ENCODE peak calls at places on chromosomes 7 and 10, in six cellular contexts. One of them, this sample, is unnamed.

GRCh38 chr7:129089521-129090212 is 34.8 kb upstream of the TNPO3 start:
- DNase-seq in hepatocyte: no peak
- DNase-seq in BJ: no peak
- DNase-seq in iPS DF 6.9: no peak
- DNase-seq in stimulated activated CD8-positive, alpha-beta memory T cell treated with anti-CD3 and anti-CD28 coated beads, Interleukin-15, amount 100 ng/mL, for 4 hours: no peak
- DNase-seq in left colon: no peak
- DNase-seq in this sample: no peak

GRCh38 chr7:6607651-6608051 is 7.8 kb upstream of the ZNF853 start:
- DNase-seq in left colon: no peak
- DNase-seq in stimulated activated CD8-positive, alpha-beta memory T cell treated with anti-CD3 and anti-CD28 coated beads, Interleukin-15, amount 100 ng/mL, for 4 hours: no peak
- DNase-seq in iPS DF 6.9: no peak
- DNase-seq in hepatocyte: no peak
- DNase-seq in BJ: no peak
- DNase-seq in this sample: no peak

GRCh38 chr10:118373786-118374185 is 31.7 kb upstream of the FAM204A start:
- DNase-seq in left colon: no peak
- DNase-seq in hepatocyte: no peak
- DNase-seq in BJ: peak; percentile 90
- DNase-seq in iPS DF 6.9: no peak
- DNase-seq in stimulated activated CD8-positive, alpha-beta memory T cell treated with anti-CD3 and anti-CD28 coated beads, Interleukin-15, amount 100 ng/mL, for 4 hours: no peak
- DNase-seq in this sample: no peak

GRCh38 chr10:77881222-77881621 is 45.3 kb downstream of the DLG5 start:
- DNase-seq in left colon: no peak
- DNase-seq in hepatocyte: no peak
- DNase-seq in stimulated activated CD8-positive, alpha-beta memory T cell treated with anti-CD3 and anti-CD28 coated beads, Interleukin-15, amount 100 ng/mL, for 4 hours: no peak
- DNase-seq in BJ: no peak
- DNase-seq in iPS DF 6.9: no peak
- DNase-seq in this sample: no peak

GRCh38 chr10:44180321-44181154 is 204.4 kb downstream of the CXCL12 start:
- DNase-seq in iPS DF 6.9: no peak
- DNase-seq in BJ: peak; percentile 97
- DNase-seq in stimulated activated CD8-positive, alpha-beta memory T cell treated with anti-CD3 and anti-CD28 coated beads, Interleukin-15, amount 100 ng/mL, for 4 hours: no peak
- DNase-seq in hepatocyte: peak; percentile 41
- DNase-seq in left colon: no peak
- DNase-seq in this sample: no peak

GRCh38 chr7:18831943-18832342 is 285.5 kb downstream of the TWIST1 start:
- DNase-seq in stimulated activated CD8-positive, alpha-beta memory T cell treated with anti-CD3 and anti-CD28 coated beads, Interleukin-15, amount 100 ng/mL, for 4 hours: no peak
- DNase-seq in BJ: no peak
- DNase-seq in left colon: no peak
- DNase-seq in hepatocyte: no peak
- DNase-seq in iPS DF 6.9: no peak
- DNase-seq in this sample: no peak

GRCh38 chr10:133116455-133116854 is 28.7 kb downstream of the ADGRA1 start:
- DNase-seq in hepatocyte: no peak
- DNase-seq in stimulated activated CD8-positive, alpha-beta memory T cell treated with anti-CD3 and anti-CD28 coated beads, Interleukin-15, amount 100 ng/mL, for 4 hours: no peak
- DNase-seq in left colon: no peak
- DNase-seq in iPS DF 6.9: no peak
- DNase-seq in BJ: no peak
- DNase-seq in this sample: no peak

GRCh38 chr7:2644514-2645273 is 12.9 kb downstream of the TTYH3 start:
- DNase-seq in iPS DF 6.9: no peak
- DNase-seq in left colon: peak; percentile 41
- DNase-seq in stimulated activated CD8-positive, alpha-beta memory T cell treated with anti-CD3 and anti-CD28 coated beads, Interleukin-15, amount 100 ng/mL, for 4 hours: no peak
- DNase-seq in BJ: no peak
- DNase-seq in hepatocyte: no peak
- DNase-seq in this sample: no peak

GRCh38 chr7:7931626-7932025 is 37.0 kb upstream of the GLCCI1 start:
- DNase-seq in iPS DF 6.9: no peak
- DNase-seq in stimulated activated CD8-positive, alpha-beta memory T cell treated with anti-CD3 and anti-CD28 coated beads, Interleukin-15, amount 100 ng/mL, for 4 hours: no peak
- DNase-seq in hepatocyte: no peak
- DNase-seq in left colon: no peak
- DNase-seq in BJ: no peak
- DNase-seq in this sample: no peak

GRCh38 chr10:55215699-55216098 is 414.7 kb upstream of the PCDH15 start:
- DNase-seq in iPS DF 6.9: no peak
- DNase-seq in hepatocyte: no peak
- DNase-seq in BJ: no peak
- DNase-seq in left colon: no peak
- DNase-seq in stimulated activated CD8-positive, alpha-beta memory T cell treated with anti-CD3 and anti-CD28 coated beads, Interleukin-15, amount 100 ng/mL, for 4 hours: no peak
- DNase-seq in this sample: no peak

GRCh38 chr7:112331495-112331894 is 118.8 kb upstream of the IFRD1 start:
- DNase-seq in left colon: no peak
- DNase-seq in hepatocyte: peak; percentile 41
- DNase-seq in stimulated activated CD8-positive, alpha-beta memory T cell treated with anti-CD3 and anti-CD28 coated beads, Interleukin-15, amount 100 ng/mL, for 4 hours: no peak
- DNase-seq in iPS DF 6.9: no peak
- DNase-seq in BJ: no peak
- DNase-seq in this sample: no peak

GRCh38 chr10:93261961-93262610 is 188.4 kb downstream of the CYP26A1 start:
- DNase-seq in iPS DF 6.9: no peak
- DNase-seq in left colon: no peak
- DNase-seq in stimulated activated CD8-positive, alpha-beta memory T cell treated with anti-CD3 and anti-CD28 coated beads, Interleukin-15, amount 100 ng/mL, for 4 hours: no peak
- DNase-seq in BJ: no peak
- DNase-seq in hepatocyte: no peak
- DNase-seq in this sample: no peak

GRCh38 chr7:95472521-95473160 is 13.1 kb upstream of the ASB4 start:
- DNase-seq in stimulated activated CD8-positive, alpha-beta memory T cell treated with anti-CD3 and anti-CD28 coated beads, Interleukin-15, amount 100 ng/mL, for 4 hours: no peak
- DNase-seq in left colon: no peak
- DNase-seq in iPS DF 6.9: no peak
- DNase-seq in BJ: no peak
- DNase-seq in hepatocyte: no peak
- DNase-seq in this sample: no peak

GRCh38 chr10:363152-363551 is 227.9 kb downstream of the ZMYND11 start:
- DNase-seq in hepatocyte: no peak
- DNase-seq in iPS DF 6.9: no peak
- DNase-seq in BJ: no peak
- DNase-seq in left colon: no peak
- DNase-seq in stimulated activated CD8-positive, alpha-beta memory T cell treated with anti-CD3 and anti-CD28 coated beads, Interleukin-15, amount 100 ng/mL, for 4 hours: no peak
- DNase-seq in this sample: no peak

GRCh38 chr7:106793015-106793651 is 71.9 kb upstream of the PIK3CG start:
- DNase-seq in hepatocyte: peak; percentile 62
- DNase-seq in left colon: no peak
- DNase-seq in stimulated activated CD8-positive, alpha-beta memory T cell treated with anti-CD3 and anti-CD28 coated beads, Interleukin-15, amount 100 ng/mL, for 4 hours: no peak
- DNase-seq in iPS DF 6.9: no peak
- DNase-seq in BJ: no peak
- DNase-seq in this sample: peak; percentile 20

GRCh38 chr10:27742195-27742925 is 3.3 kb downstream of the MKX start:
- DNase-seq in hepatocyte: peak; percentile 93
- DNase-seq in BJ: peak; percentile 61
- DNase-seq in left colon: peak; percentile 81
- DNase-seq in stimulated activated CD8-positive, alpha-beta memory T cell treated with anti-CD3 and anti-CD28 coated beads, Interleukin-15, amount 100 ng/mL, for 4 hours: peak; percentile 51
- DNase-seq in iPS DF 6.9: no peak
- DNase-seq in this sample: peak; percentile 0

GRCh38 chr7:47085491-47086275 is 496.2 kb downstream of the TNS3 start:
- DNase-seq in stimulated activated CD8-positive, alpha-beta memory T cell treated with anti-CD3 and anti-CD28 coated beads, Interleukin-15, amount 100 ng/mL, for 4 hours: no peak
- DNase-seq in left colon: no peak
- DNase-seq in iPS DF 6.9: no peak
- DNase-seq in BJ: no peak
- DNase-seq in hepatocyte: no peak
- DNase-seq in this sample: no peak

GRCh38 chr7:101536232-101536631 is 92.9 kb downstream of the MYL10 start:
- DNase-seq in iPS DF 6.9: no peak
- DNase-seq in stimulated activated CD8-positive, alpha-beta memory T cell treated with anti-CD3 and anti-CD28 coated beads, Interleukin-15, amount 100 ng/mL, for 4 hours: no peak
- DNase-seq in left colon: no peak
- DNase-seq in hepatocyte: no peak
- DNase-seq in BJ: no peak
- DNase-seq in this sample: no peak

GRCh38 chr7:99365318-99366141 is 9.0 kb upstream of the ARPC1B start:
- DNase-seq in hepatocyte: peak; percentile 48
- DNase-seq in BJ: no peak
- DNase-seq in left colon: peak; percentile 84
- DNase-seq in iPS DF 6.9: no peak
- DNase-seq in stimulated activated CD8-positive, alpha-beta memory T cell treated with anti-CD3 and anti-CD28 coated beads, Interleukin-15, amount 100 ng/mL, for 4 hours: no peak
- DNase-seq in this sample: peak; percentile 14

GRCh38 chr7:69204936-69205335 is 393.3 kb upstream of the AUTS2 start:
- DNase-seq in hepatocyte: no peak
- DNase-seq in BJ: no peak
- DNase-seq in iPS DF 6.9: no peak
- DNase-seq in stimulated activated CD8-positive, alpha-beta memory T cell treated with anti-CD3 and anti-CD28 coated beads, Interleukin-15, amount 100 ng/mL, for 4 hours: no peak
- DNase-seq in left colon: no peak
- DNase-seq in this sample: no peak

GRCh38 chr7:150855476-150856302 is 3.4 kb downstream of the AOC1 start:
- DNase-seq in stimulated activated CD8-positive, alpha-beta memory T cell treated with anti-CD3 and anti-CD28 coated beads, Interleukin-15, amount 100 ng/mL, for 4 hours: no peak
- DNase-seq in iPS DF 6.9: no peak
- DNase-seq in left colon: no peak
- DNase-seq in hepatocyte: no peak
- DNase-seq in BJ: no peak
- DNase-seq in this sample: no peak

GRCh38 chr10:86678999-86679792 is 10.9 kb downstream of the LDB3 start:
- DNase-seq in iPS DF 6.9: no peak
- DNase-seq in stimulated activated CD8-positive, alpha-beta memory T cell treated with anti-CD3 and anti-CD28 coated beads, Interleukin-15, amount 100 ng/mL, for 4 hours: no peak
- DNase-seq in BJ: no peak
- DNase-seq in hepatocyte: no peak
- DNase-seq in left colon: peak; percentile 56
- DNase-seq in this sample: no peak

GRCh38 chr10:50550291-50550839 is 73.4 kb downstream of the SGMS1 start:
- DNase-seq in iPS DF 6.9: no peak
- DNase-seq in stimulated activated CD8-positive, alpha-beta memory T cell treated with anti-CD3 and anti-CD28 coated beads, Interleukin-15, amount 100 ng/mL, for 4 hours: no peak
- DNase-seq in left colon: no peak
- DNase-seq in BJ: no peak
- DNase-seq in hepatocyte: peak; percentile 34
- DNase-seq in this sample: no peak